ENCODE peak calls at places on chromosome 6, in nine cellular contexts. U is GM23248, Y is neural progenitor cell, M is mesenchymal stem cell, Z is MG63, T is cardiac muscle cell, C is testis, H is body of pancreas, X is thyroid gland. S is an unnamed sample.

GRCh38 chr6:72650081-72650745 is 28.3 kb downstream of the KCNQ5 start:
- DNase-seq in U (peak; percentile 24), Y (no peak), M (no peak), Z (no peak), T (no peak), C (no peak), H (no peak), X (no peak), S (no peak)

GRCh38 chr6:83183082-83183828 is 9.8 kb downstream of the PGM3 start:
- DNase-seq in U (peak; percentile 95), Y (no peak), M (peak; percentile 99), Z (peak; percentile 51), T (no peak), C (no peak), H (no peak), X (no peak), S (no peak)

GRCh38 chr6:32176476-32177181 is 745 bp upstream of the AGPAT1 start:
- DNase-seq in U (peak; percentile 66), Y (no peak), M (peak; percentile 84), Z (no peak), T (no peak), C (no peak), H (no peak), X (no peak), S (no peak)

GRCh38 chr6:47787620-47788497 is 6.0 kb downstream of the OPN5 start:
- DNase-seq in U (peak; percentile 73), Y (peak; percentile 79), M (peak; percentile 91), Z (peak; percentile 63), T (peak; percentile 76), C (peak; percentile 77), H (peak; percentile 63), X (peak; percentile 64), S (peak; percentile 15)

GRCh38 chr6:10411915-10412164 is 3.0 kb downstream of the TFAP2A start:
- DNase-seq in U (no peak), Y (no peak), M (no peak), Z (no peak), T (no peak), C (no peak), H (no peak), X (no peak), S (no peak)

GRCh38 chr6:49252901-49253300 is 210.2 kb downstream of the MMUT start:
- DNase-seq in U (no peak), Y (no peak), M (no peak), Z (no peak), T (no peak), C (no peak), H (no peak), X (no peak), S (no peak)

GRCh38 chr6:116666869-116667268 is 1.7 kb downstream of the ZUP1 start:
- DNase-seq in U (no peak), Y (no peak), M (no peak), Z (no peak), T (no peak), C (no peak), H (no peak), X (no peak), S (peak; percentile 66)

GRCh38 chr6:34616230-34616591 is 60.1 kb upstream of the SPDEF start:
- DNase-seq in U (no peak), Y (no peak), M (no peak), Z (no peak), T (no peak), C (no peak), H (no peak), X (no peak), S (no peak)

DNA sequence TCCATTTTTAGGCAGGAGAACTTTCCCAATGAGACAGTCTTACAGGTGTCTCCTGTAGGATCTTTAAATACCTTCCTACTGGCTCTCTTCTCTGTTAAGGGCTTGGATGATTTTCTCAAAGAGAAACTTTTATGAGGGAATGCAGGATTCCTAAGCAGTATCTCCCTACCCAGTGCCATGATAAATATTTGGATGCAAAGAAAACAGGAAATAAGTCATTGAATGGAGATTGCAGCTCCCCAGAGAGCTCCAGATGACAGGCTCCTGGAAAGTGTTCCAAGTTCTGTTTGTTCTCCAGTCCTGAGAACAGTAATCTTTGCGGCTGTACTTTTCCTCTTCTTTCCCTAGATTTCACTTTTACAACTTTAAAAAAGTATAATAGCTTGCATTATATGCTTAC is 2.4 kb upstream of the SCGN start:
- DNase-seq in U (no peak), Y (no peak), M (no peak), Z (no peak), T (no peak), C (no peak), H (no peak), X (no peak), S (no peak)
- H3K27me3 ChIP-seq in U (peaks cover 16% of the 10 kb centered on the region), Y (peaks cover 98% of the 10 kb centered on the region), M (peaks cover 50% of the 10 kb centered on the region), Z (peaks cover 4% of the 10 kb centered on the region), T (peaks cover 75% of the 10 kb centered on the region), C (no peaks in the 10 kb centered on the region), H (no peaks in the 10 kb centered on the region), X (no peaks in the 10 kb centered on the region), S (no peaks in the 10 kb centered on the region)

GRCh38 chr6:135033238-135033637 is 21.4 kb downstream of the HBS1L start:
- DNase-seq in U (no peak), Y (no peak), M (no peak), Z (no peak), T (no peak), C (no peak), H (peak; percentile 49), X (peak; percentile 60), S (no peak)

GRCh38 chr6:135037541-135037940 is 17.1 kb downstream of the HBS1L start:
- DNase-seq in U (no peak), Y (no peak), M (no peak), Z (no peak), T (no peak), C (no peak), H (no peak), X (no peak), S (no peak)

GRCh38 chr6:135043364-135043763 is 11.3 kb downstream of the HBS1L start:
- DNase-seq in U (no peak), Y (no peak), M (no peak), Z (no peak), T (no peak), C (no peak), H (no peak), X (no peak), S (no peak)

GRCh38 chr6:135036731-135037420 is 17.7 kb downstream of the HBS1L start:
- DNase-seq in U (no peak), Y (no peak), M (no peak), Z (no peak), T (no peak), C (no peak), H (no peak), X (no peak), S (no peak)

DNA sequence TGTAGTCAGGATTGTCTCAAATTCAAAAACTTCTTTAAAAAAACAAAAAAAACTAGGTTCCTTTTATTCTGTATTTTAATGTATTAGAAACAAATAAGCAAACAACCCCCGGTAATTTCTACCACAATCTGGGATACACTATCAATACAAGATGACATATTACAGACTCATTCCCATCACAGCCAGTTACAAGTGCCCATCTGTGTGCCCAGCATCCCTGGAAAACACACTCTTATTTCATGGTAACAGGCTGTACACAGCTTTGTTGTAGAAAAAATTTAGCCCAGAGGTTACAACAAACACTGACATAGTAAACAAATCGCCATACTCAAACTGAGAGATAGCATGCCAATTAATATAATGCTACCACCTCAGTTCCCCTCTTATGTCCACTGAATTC is 16.3 kb downstream of the HBS1L start:
- DNase-seq in U (no peak), Y (no peak), M (no peak), Z (no peak), T (no peak), C (no peak), H (no peak), X (no peak), S (no peak)
- H3K36me3 ChIP-seq in U (peaks cover 16% of the 10 kb centered on the region), Y (peaks cover 13% of the 10 kb centered on the region), M (peaks cover 62% of the 10 kb centered on the region), Z (peaks cover 39% of the 10 kb centered on the region), T (peaks cover 42% of the 10 kb centered on the region), C (no peaks in the 10 kb centered on the region), H (no peaks in the 10 kb centered on the region), X (peaks cover 22% of the 10 kb centered on the region), S (peaks cover 2% of the 10 kb centered on the region)

GRCh38 chr6:66961191-66961590 is 1254.2 kb upstream of the EYS start:
- DNase-seq in U (no peak), Y (no peak), M (no peak), Z (no peak), T (no peak), C (no peak), H (no peak), X (no peak), S (no peak)

GRCh38 chr6:66965227-66965626 is 1258.2 kb upstream of the EYS start:
- DNase-seq in U (no peak), Y (no peak), M (no peak), Z (no peak), T (no peak), C (no peak), H (no peak), X (no peak), S (no peak)

GRCh38 chr6:66964216-66964615 is 1257.2 kb upstream of the EYS start:
- DNase-seq in U (no peak), Y (no peak), M (no peak), Z (no peak), T (no peak), C (no peak), H (no peak), X (no peak), S (no peak)

DNA sequence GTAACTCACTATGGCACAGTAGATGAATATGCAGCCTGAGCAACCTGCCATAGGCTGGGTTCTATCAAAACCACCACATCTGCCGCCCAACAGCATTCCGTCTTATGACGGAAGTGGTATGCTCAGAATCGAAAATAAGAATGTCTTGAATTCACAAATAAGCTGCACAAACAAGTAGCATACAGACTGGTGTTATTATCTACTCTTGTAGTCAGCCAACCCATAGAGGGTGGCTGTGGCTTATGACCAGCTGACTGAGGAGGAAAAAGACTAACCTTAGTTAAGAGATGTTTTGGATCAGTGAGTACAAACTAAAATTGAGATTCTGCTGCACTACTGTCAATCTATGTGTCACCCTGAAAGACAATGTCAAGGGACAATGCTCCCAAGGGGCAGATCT is 1255.1 kb upstream of the EYS start:
- DNase-seq in U (no peak), Y (no peak), M (no peak), Z (no peak), T (no peak), C (no peak), H (no peak), X (no peak), S (no peak)
- H3K27me3 ChIP-seq in U (no peaks in the 10 kb centered on the region), Y (no peaks in the 10 kb centered on the region), M (no peaks in the 10 kb centered on the region), Z (no peaks in the 10 kb centered on the region), T (no peaks in the 10 kb centered on the region), C (no peaks in the 10 kb centered on the region), H (no peaks in the 10 kb centered on the region), X (no peaks in the 10 kb centered on the region), S (no peaks in the 10 kb centered on the region)

GRCh38 chr6:166504100-166504499 is 82.4 kb downstream of the RAMACL start:
- DNase-seq in U (no peak), Y (no peak), M (no peak), Z (no peak), T (no peak), C (no peak), H (no peak), X (no peak), S (no peak)

GRCh38 chr6:166501246-166501645 is 85.2 kb downstream of the RAMACL start:
- DNase-seq in U (no peak), Y (no peak), M (no peak), Z (no peak), T (no peak), C (no peak), H (no peak), X (no peak), S (no peak)

GRCh38 chr6:166505133-166505905 is 81.2 kb downstream of the RAMACL start:
- DNase-seq in U (no peak), Y (no peak), M (no peak), Z (no peak), T (no peak), C (no peak), H (no peak), X (no peak), S (no peak)

GRCh38 chr6:166502453-166502852 is 84.0 kb downstream of the RAMACL start:
- DNase-seq in U (no peak), Y (no peak), M (no peak), Z (no peak), T (peak; percentile 77), C (peak; percentile 56), H (no peak), X (no peak), S (no peak)

GRCh38 chr6:166503167-166503744 is 83.2 kb downstream of the RAMACL start:
- DNase-seq in U (no peak), Y (no peak), M (no peak), Z (no peak), T (no peak), C (no peak), H (no peak), X (no peak), S (no peak)
- H3K36me3 ChIP-seq in U (peaks cover 4% of the 10 kb centered on the region), Y (no peaks in the 10 kb centered on the region), M (peaks cover 14% of the 10 kb centered on the region), Z (no peaks in the 10 kb centered on the region), T (no peaks in the 10 kb centered on the region), C (no peaks in the 10 kb centered on the region), H (peaks cover 7% of the 10 kb centered on the region), X (peaks cover 35% of the 10 kb centered on the region), S (no peaks in the 10 kb centered on the region)

S was measured in GM06990.